ENCODE peak calls at places on chromosomes 4 and X, in six cellular contexts. U, C, V, W, D and L are unnamed samples.

GRCh38 chr4:6369511-6369910 is 99.9 kb downstream of the WFS1 start:
- DNase-seq in U (no peak), C (no peak), V (no peak), W (no peak), D (no peak), L (no peak)

GRCh38 chr4:25810815-25811690 is 51.7 kb downstream of the SEL1L3 start:
- DNase-seq in U (no peak), C (no peak), V (no peak), W (no peak), D (no peak), L (no peak)

GRCh38 chr4:1856920-1857699 is 1.2 kb upstream of the LETM1 start:
- DNase-seq in U (no peak), C (no peak), V (no peak), W (peak), D (no peak), L (no peak)

GRCh38 chr4:84167579-84167978 is 331.5 kb downstream of the NKX6-1 start:
- DNase-seq in U (no peak), C (no peak), V (no peak), W (no peak), D (no peak), L (no peak)

GRCh38 chr4:74930166-74930565 is 2.8 kb upstream of the PARM1 start:
- DNase-seq in U (no peak), C (no peak), V (no peak), W (no peak), D (no peak), L (no peak)

GRCh38 chr4:185793716-185794115 is 18.3 kb downstream of the SORBS2 start:
- DNase-seq in U (no peak), C (no peak), V (no peak), W (no peak), D (no peak), L (no peak)

GRCh38 chr4:96521046-96521536 is 681.2 kb downstream of the PDHA2 start:
- DNase-seq in U (no peak), C (no peak), V (no peak), W (no peak), D (no peak), L (no peak)

GRCh38 chr4:14254252-14254651 is 626.7 kb upstream of the BOD1L1 start:
- DNase-seq in U (peak), C (no peak), V (peak), W (no peak), D (peak), L (no peak)

GRCh38 chr4:137524642-137525384 is 7.5 kb downstream of the PCDH18 start:
- DNase-seq in U (no peak), C (peak), V (no peak), W (no peak), D (no peak), L (no peak)

GRCh38 chr4:7154351-7154981 is 37.9 kb upstream of the SORCS2 start:
- DNase-seq in U (no peak), C (no peak), V (no peak), W (no peak), D (no peak), L (no peak)

GRCh38 chr4:127140306-127140705 is 492.5 kb upstream of the INTU start:
- DNase-seq in U (no peak), C (no peak), V (peak), W (peak), D (no peak), L (no peak)

GRCh38 chr4:175947117-175947722 is 118.4 kb upstream of the WDR17 start:
- DNase-seq in U (no peak), C (no peak), V (no peak), W (no peak), D (no peak), L (no peak)

GRCh38 chr4:98544141-98544817 is 114.1 kb downstream of the TSPAN5 start:
- DNase-seq in U (no peak), C (no peak), V (no peak), W (no peak), D (no peak), L (no peak)

GRCh38 chr4:25656031-25656430 is 380 bp downstream of the SLC34A2 start:
- DNase-seq in U (no peak), C (no peak), V (no peak), W (no peak), D (no peak), L (no peak)

GRCh38 chr4:102472441-102473013 is 28.6 kb upstream of the NFKB1 start:
- DNase-seq in U (no peak), C (no peak), V (no peak), W (no peak), D (no peak), L (no peak)

GRCh38 chr4:75142850-75143249 is 209.9 kb downstream of the PARM1 start:
- DNase-seq in U (no peak), C (no peak), V (no peak), W (no peak), D (no peak), L (no peak)

GRCh38 chr4:40607224-40607623 is 22.4 kb downstream of the RBM47 start:
- DNase-seq in U (no peak), C (no peak), V (no peak), W (no peak), D (no peak), L (no peak)

GRCh38 chrX:107731831-107732502 is 43.6 kb downstream of the TSC22D3 start:
- DNase-seq in U (no peak), C (peak), V (peak), W (peak), D (no peak), L (peak)

GRCh38 chr4:22962186-22962786 is 269.5 kb downstream of the GBA3 start:
- DNase-seq in U (no peak), C (peak), V (peak), W (peak), D (no peak), L (no peak)

GRCh38 chr4:183326853-183327252 is 4.6 kb upstream of the CLDN24 start:
- DNase-seq in U (no peak), C (no peak), V (no peak), W (no peak), D (no peak), L (no peak)

GRCh38 chr4:139763668-139764067 is 98.0 kb downstream of the MGST2 start:
- DNase-seq in U (no peak), C (no peak), V (no peak), W (peak), D (no peak), L (no peak)

GRCh38 chr4:153773236-153773690 is 13.4 kb upstream of the RNF175 start:
- DNase-seq in U (no peak), C (no peak), V (no peak), W (no peak), D (no peak), L (no peak)

GRCh38 chr4:138087181-138087714 is 154.9 kb downstream of the SLC7A11 start:
- DNase-seq in U (no peak), C (no peak), V (no peak), W (no peak), D (no peak), L (no peak)

GRCh38 chr4:15239866-15240265 is 188.0 kb upstream of the C1QTNF7 start:
- DNase-seq in U (no peak), C (no peak), V (no peak), W (no peak), D (no peak), L (no peak)

GRCh38 chrX:32155044-32155638 is 1056.2 kb downstream of the DMD start:
- DNase-seq in U (no peak), C (no peak), V (no peak), W (peak), D (no peak), L (no peak)

GRCh38 chr4:76883147-76883546 is 14.8 kb downstream of the SOWAHB start:
- DNase-seq in U (no peak), C (no peak), V (no peak), W (no peak), D (no peak), L (no peak)

GRCh38 chr4:130183096-130183495 is 1087.1 kb downstream of the C4orf33 start:
- DNase-seq in U (no peak), C (no peak), V (no peak), W (no peak), D (no peak), L (no peak)

GRCh38 chr4:78776729-78777555 is 792 bp downstream of the BMP2K start:
- DNase-seq in U (peak), C (peak), V (peak), W (peak), D (peak), L (no peak)